ENCODE peak calls at places on chromosomes 3 and 15, in six cellular contexts. F, Y, A, D, J and W are unnamed samples.

GRCh38 chr15:60713096-60714084 is 234.4 kb upstream of the ICE2 start:
- DNase-seq in F (no peak), Y (no peak), A (no peak), D (no peak), J (no peak), W (no peak)

GRCh38 chr15:74443100-74443909 is 9.5 kb upstream of the SEMA7A start:
- DNase-seq in F (no peak), Y (no peak), A (no peak), D (no peak), J (no peak), W (no peak)

GRCh38 chr15:67080900-67081431 is 15.6 kb downstream of the SMAD3 start:
- DNase-seq in F (no peak), Y (no peak), A (peak), D (peak), J (peak), W (peak)

GRCh38 chr15:79310612-79310984 is 314 bp upstream of the TMED3 start:
- DNase-seq in F (no peak), Y (no peak), A (peak), D (no peak), J (no peak), W (no peak)

GRCh38 chr3:190225186-190225692 is 97.0 kb downstream of the CLDN1 start:
- DNase-seq in F (no peak), Y (peak), A (peak), D (peak), J (no peak), W (no peak)

GRCh38 chr15:66931768-66932633 is 133.4 kb upstream of the SMAD3 start:
- DNase-seq in F (peak), Y (peak), A (peak), D (peak), J (no peak), W (no peak)

GRCh38 chr15:63094495-63094931 is 27.1 kb upstream of the LACTB start:
- DNase-seq in F (no peak), Y (no peak), A (peak), D (no peak), J (no peak), W (no peak)

GRCh38 chr15:84736375-84736774 is 12.0 kb upstream of the ZNF592 start:
- DNase-seq in F (no peak), Y (no peak), A (no peak), D (no peak), J (no peak), W (no peak)

GRCh38 chr3:129305592-129306091 is 27.0 kb downstream of the HMCES start:
- DNase-seq in F (peak), Y (peak), A (no peak), D (peak), J (no peak), W (peak)

GRCh38 chr15:48530528-48530927 is 115.0 kb downstream of the FBN1 start:
- DNase-seq in F (no peak), Y (no peak), A (no peak), D (no peak), J (no peak), W (no peak)

GRCh38 chr15:34436956-34437442 is 609 bp downstream of the GOLGA8A start:
- DNase-seq in F (no peak), Y (peak), A (no peak), D (peak), J (peak), W (peak)

GRCh38 chr15:61084944-61085367 is 144.1 kb downstream of the RORA start:
- DNase-seq in F (no peak), Y (no peak), A (no peak), D (no peak), J (peak), W (peak)

GRCh38 chr3:179098388-179099077 is 26.9 kb upstream of the ZMAT3 start:
- DNase-seq in F (no peak), Y (no peak), A (no peak), D (no peak), J (no peak), W (no peak)

GRCh38 chr3:69791111-69791510 is 51.8 kb downstream of the MITF start:
- DNase-seq in F (no peak), Y (peak), A (peak), D (peak), J (no peak), W (peak)

GRCh38 chr3:10205461-10206165 is 40.9 kb downstream of the IRAK2 start:
- DNase-seq in F (peak), Y (no peak), A (peak), D (peak), J (no peak), W (no peak)

GRCh38 chr3:123371859-123372767 is 76.8 kb downstream of the ADCY5 start:
- DNase-seq in F (no peak), Y (no peak), A (no peak), D (no peak), J (no peak), W (no peak)

GRCh38 chr3:136733317-136733833 is 18.8 kb downstream of the STAG1 start:
- DNase-seq in F (no peak), Y (no peak), A (no peak), D (no peak), J (no peak), W (no peak)

GRCh38 chr15:52102468-52102867 is 10.1 kb downstream of the BCL2L10 start:
- DNase-seq in F (no peak), Y (no peak), A (peak), D (no peak), J (no peak), W (no peak)

GRCh38 chr3:101069796-101070195 is 76.6 kb upstream of the ABI3BP start:
- DNase-seq in F (no peak), Y (no peak), A (no peak), D (no peak), J (no peak), W (no peak)

GRCh38 chr3:157335677-157336076 is 101.0 kb upstream of the PTX3 start:
- DNase-seq in F (peak), Y (no peak), A (peak), D (no peak), J (no peak), W (no peak)

GRCh38 chr15:65824031-65824743 is 32.1 kb upstream of the DENND4A start:
- DNase-seq in F (peak), Y (peak), A (peak), D (peak), J (peak), W (peak)

GRCh38 chr3:148718982-148719862 is 21.5 kb downstream of the AGTR1 start:
- DNase-seq in F (no peak), Y (no peak), A (peak), D (no peak), J (no peak), W (no peak)

GRCh38 chr15:59649603-59650002 is 7.7 kb downstream of the GTF2A2 start:
- DNase-seq in F (no peak), Y (no peak), A (no peak), D (no peak), J (no peak), W (no peak)

GRCh38 chr3:87076951-87077350 is 86.0 kb upstream of the VGLL3 start:
- DNase-seq in F (peak), Y (no peak), A (peak), D (no peak), J (no peak), W (no peak)

GRCh38 chr3:182172534-182172933 is 460.8 kb downstream of the SOX2 start:
- DNase-seq in F (no peak), Y (no peak), A (no peak), D (no peak), J (no peak), W (no peak)

GRCh38 chr3:161401389-161401788 is 30.1 kb upstream of the SPTSSB start:
- DNase-seq in F (peak), Y (no peak), A (no peak), D (no peak), J (no peak), W (no peak)

GRCh38 chr15:33994005-33994615 is 25.8 kb downstream of the CHRM5 start:
- DNase-seq in F (no peak), Y (no peak), A (peak), D (no peak), J (peak), W (no peak)

GRCh38 chr15:49758856-49759255 is 138.0 kb downstream of the DTWD1 start:
- DNase-seq in F (no peak), Y (no peak), A (no peak), D (no peak), J (no peak), W (no peak)

GRCh38 chr3:73542127-73542526 is 82.6 kb downstream of the PDZRN3 start:
- DNase-seq in F (no peak), Y (peak), A (no peak), D (no peak), J (no peak), W (no peak)

GRCh38 chr15:63763476-63764123 is 70.1 kb downstream of the HERC1 start:
- DNase-seq in F (peak), Y (no peak), A (no peak), D (no peak), J (no peak), W (no peak)

GRCh38 chr15:90248760-90249122 is 615 bp upstream of the TTLL13 start:
- DNase-seq in F (no peak), Y (no peak), A (no peak), D (no peak), J (no peak), W (no peak)
- H3K4me3 ChIP-seq in F (peak), Y (no peak), A (peak), D (peak), J (no peak), W (no peak)

GRCh38 chr3:52483577-52484495 is 11.3 kb upstream of the STAB1 start:
- DNase-seq in F (peak), Y (no peak), A (no peak), D (peak), J (no peak), W (no peak)

GRCh38 chr3:52483081-52483480 is 12.1 kb upstream of the STAB1 start:
- DNase-seq in F (no peak), Y (no peak), A (no peak), D (no peak), J (no peak), W (no peak)

GRCh38 chr3:52480768-52481715 is 14.1 kb upstream of the STAB1 start:
- DNase-seq in F (no peak), Y (no peak), A (no peak), D (peak), J (no peak), W (peak)

GRCh38 chr3:52479876-52480575 is 15.1 kb upstream of the STAB1 start:
- DNase-seq in F (no peak), Y (no peak), A (no peak), D (no peak), J (no peak), W (peak)

DNA sequence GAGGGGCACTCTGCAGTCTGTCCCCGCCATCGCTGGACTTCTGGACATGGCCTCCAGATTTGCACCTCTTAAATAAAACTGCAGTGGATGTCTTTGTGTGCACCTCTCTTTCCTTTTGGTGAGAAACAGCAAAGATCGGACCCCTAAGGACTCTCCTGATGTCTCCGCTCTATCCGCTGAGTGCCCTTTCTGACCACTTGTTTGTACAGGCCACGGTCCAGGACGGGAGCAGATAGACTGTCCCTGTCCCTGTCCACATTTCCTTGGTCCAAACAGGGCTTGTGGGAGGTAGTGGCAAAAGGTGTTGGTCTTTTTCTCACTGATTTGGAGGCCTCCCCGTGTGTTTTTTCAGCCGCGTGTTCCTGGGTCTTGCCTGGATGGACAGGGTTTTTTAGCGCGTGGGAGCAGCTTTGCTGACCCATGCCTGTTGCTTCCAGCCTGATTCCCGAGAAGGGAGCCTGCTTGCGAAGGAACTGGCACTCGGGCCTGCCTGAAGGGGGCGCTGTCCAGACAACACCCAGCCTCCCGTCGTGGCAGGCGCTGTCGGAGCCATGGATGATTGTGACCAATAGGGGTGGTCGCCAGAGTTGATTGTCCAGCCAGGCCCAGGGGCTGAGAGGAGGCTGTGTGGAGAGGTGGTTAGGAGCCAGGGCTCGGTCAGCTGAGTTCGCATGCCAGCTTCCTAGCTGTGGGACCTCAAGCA is 13.2 kb upstream of the STAB1 start:
- DNase-seq in F (no peak), Y (peak), A (peak), D (no peak), J (peak), W (no peak)
- TF ChIP-seq CTCF in F (peak), Y (no peak), A (no peak), D (peak), J (peak), W (peak)

GRCh38 chr15:24966364-24967103 is 11.7 kb downstream of the SNRPN start:
- DNase-seq in F (no peak), Y (no peak), A (no peak), D (no peak), J (no peak), W (no peak)
- H3K4me3 ChIP-seq in F (no peak), Y (no peak), A (no peak), D (no peak), J (no peak), W (no peak)

DNA sequence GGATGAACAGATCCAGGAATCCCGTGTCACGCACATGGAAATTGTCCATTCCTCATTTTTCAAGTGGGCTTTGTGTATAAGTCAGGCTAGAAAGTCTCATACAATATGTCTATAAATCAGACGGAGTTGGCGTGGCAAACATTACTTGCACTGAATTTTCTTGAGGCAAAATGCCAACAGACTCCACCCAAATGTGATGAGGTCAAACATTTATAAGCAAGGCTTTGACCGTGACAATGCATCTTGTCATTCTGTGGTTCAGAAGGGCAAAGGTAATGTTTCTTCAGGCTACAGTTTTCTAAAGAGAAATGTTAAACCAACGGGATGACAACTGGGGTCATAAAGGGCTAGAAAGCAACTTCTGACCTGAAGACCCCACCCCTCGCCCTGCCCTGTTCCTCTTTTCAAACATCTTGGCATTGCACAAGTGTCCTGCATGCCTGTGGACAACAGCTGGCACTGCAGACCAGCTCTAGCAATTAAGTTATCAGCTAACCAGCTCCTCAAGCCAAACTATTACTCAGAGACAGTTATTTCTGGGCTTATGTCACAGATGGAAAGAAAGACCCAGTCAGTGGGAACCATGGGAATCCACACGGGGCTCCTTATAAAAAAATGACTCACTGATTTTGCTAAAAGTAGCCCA is 36.5 kb upstream of the SPTBN5 start:
- DNase-seq in F (peak), Y (no peak), A (peak), D (peak), J (no peak), W (no peak)
- TF ChIP-seq CTCF in F (peak), Y (no peak), A (peak), D (no peak), J (no peak), W (peak)

GRCh38 chr3:104291878-104292277 is 1074.8 kb upstream of the ALCAM start:
- DNase-seq in F (no peak), Y (no peak), A (no peak), D (no peak), J (no peak), W (no peak)
- H3K4me3 ChIP-seq in F (no peak), Y (no peak), A (peak), D (peak), J (no peak), W (peak)

GRCh38 chr3:112759681-112760080 is 87.0 kb downstream of the CD200R1L start:
- DNase-seq in F (no peak), Y (no peak), A (no peak), D (no peak), J (no peak), W (no peak)

GRCh38 chr3:112759210-112759609 is 87.5 kb downstream of the CD200R1L start:
- DNase-seq in F (no peak), Y (no peak), A (no peak), D (no peak), J (no peak), W (no peak)

GRCh38 chr3:112757197-112757596 is 89.5 kb downstream of the CD200R1L start:
- DNase-seq in F (no peak), Y (no peak), A (no peak), D (no peak), J (no peak), W (no peak)

GRCh38 chr3:112763258-112763657 is 83.4 kb downstream of the CD200R1L start:
- DNase-seq in F (no peak), Y (no peak), A (no peak), D (no peak), J (no peak), W (no peak)

GRCh38 chr3:112761062-112761638 is 85.5 kb downstream of the CD200R1L start:
- DNase-seq in F (no peak), Y (no peak), A (no peak), D (no peak), J (no peak), W (no peak)
- TF ChIP-seq CTCF in F (no peak), Y (no peak), A (no peak), D (no peak), J (no peak), W (no peak)

DNA sequence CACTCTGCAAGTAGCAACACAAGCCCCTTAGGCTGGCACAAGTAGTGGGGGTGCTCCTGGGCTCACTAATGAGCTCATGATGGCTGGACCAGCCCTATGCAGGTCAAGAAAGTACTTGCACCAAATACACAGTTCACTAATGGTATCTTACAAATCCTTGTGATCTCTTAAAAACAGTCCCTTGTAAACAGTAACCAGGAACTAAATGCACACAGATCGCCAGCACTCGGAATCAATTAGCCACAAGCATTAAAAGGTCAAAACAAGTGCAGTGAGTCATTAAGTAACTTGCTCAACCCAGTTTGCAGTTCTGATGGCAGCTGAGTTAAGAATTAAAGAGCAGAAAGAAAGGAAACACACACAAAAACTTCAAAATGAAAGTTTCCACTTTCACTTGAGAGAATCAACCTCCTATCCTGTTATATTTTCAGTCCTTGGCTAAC is 43.2 kb downstream of the ARHGEF3 start:
- DNase-seq in F (peak), Y (peak), A (peak), D (peak), J (no peak), W (no peak)
- H3K4me3 ChIP-seq in F (no peak), Y (no peak), A (no peak), D (no peak), J (no peak), W (no peak)

DNA sequence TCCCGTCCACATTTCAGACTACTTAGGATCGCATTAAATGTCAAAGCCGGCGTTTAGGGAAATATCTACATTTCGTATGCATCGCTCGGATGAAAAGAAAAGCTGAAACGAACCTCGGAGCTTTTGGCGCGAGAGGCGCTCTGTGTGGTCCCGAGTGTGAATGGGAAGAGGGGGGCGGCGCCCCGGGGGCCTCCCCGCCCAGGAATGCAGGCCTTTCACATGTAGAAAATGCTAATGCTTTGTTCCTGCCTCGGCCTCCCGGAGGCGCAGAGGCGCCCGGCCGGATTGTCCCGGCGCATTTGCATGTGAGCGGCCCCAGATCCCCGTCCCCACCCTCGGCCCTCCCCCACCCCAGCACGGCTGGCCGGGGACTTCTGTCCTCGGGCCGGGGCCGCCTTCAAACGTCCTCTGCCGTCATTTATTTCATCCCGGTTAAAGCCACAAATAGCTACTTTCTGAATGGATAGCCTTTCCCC is 37.0 kb upstream of the TRIM71 start:
- DNase-seq in F (no peak), Y (peak), A (peak), D (peak), J (peak), W (peak)
- TF ChIP-seq CTCF in F (no peak), Y (no peak), A (no peak), D (no peak), J (peak), W (no peak)